ENCODE peak calls at places on chromosome 1, in eight cellular contexts. One of them, this sample, is unnamed.

GRCh38 chr1:9905010-9905409 is 5.1 kb downstream of the CTNNBIP1 start:
- DNase-seq in cardiac muscle cell: no peak
- DNase-seq in germinal center: no peak
- DNase-seq in SW480: no peak
- DNase-seq in cardiac fibroblast: no peak
- DNase-seq in activated T-helper 1 cell treated with anti-CD3 and anti-CD28 coated beads, Interleukin-12 subunit alpha, Interleukin-12 subunit beta, Interleukin-2, Interleukin-4 antibody, amounts not matched to agents 30 ng/mL and 10 ng/mL and 1 ng/mL, durations not matched to agents 14 hours and 24 hours and 36 hours: no peak
- DNase-seq in activated CD8-positive, alpha-beta memory T cell treated with anti-CD3 and anti-CD28 coated beads, Interleukin-2, amount 10 ng/mL, durations not matched to agents 7 days and 5 days: no peak
- DNase-seq in astrocyte of the spinal cord: peak
- DNase-seq in this sample: no peak

GRCh38 chr1:229068266-229069043 is 202.5 kb upstream of the RAB4A start:
- DNase-seq in cardiac muscle cell: peak
- DNase-seq in germinal center: no peak
- DNase-seq in SW480: no peak
- DNase-seq in cardiac fibroblast: peak
- DNase-seq in activated T-helper 1 cell treated with anti-CD3 and anti-CD28 coated beads, Interleukin-12 subunit alpha, Interleukin-12 subunit beta, Interleukin-2, Interleukin-4 antibody, amounts not matched to agents 30 ng/mL and 10 ng/mL and 1 ng/mL, durations not matched to agents 14 hours and 24 hours and 36 hours: no peak
- DNase-seq in activated CD8-positive, alpha-beta memory T cell treated with anti-CD3 and anti-CD28 coated beads, Interleukin-2, amount 10 ng/mL, durations not matched to agents 7 days and 5 days: peak
- DNase-seq in astrocyte of the spinal cord: no peak
- DNase-seq in this sample: no peak

GRCh38 chr1:58650141-58650540 is 49.7 kb downstream of the MYSM1 start:
- DNase-seq in cardiac muscle cell: no peak
- DNase-seq in germinal center: no peak
- DNase-seq in SW480: no peak
- DNase-seq in cardiac fibroblast: no peak
- DNase-seq in activated T-helper 1 cell treated with anti-CD3 and anti-CD28 coated beads, Interleukin-12 subunit alpha, Interleukin-12 subunit beta, Interleukin-2, Interleukin-4 antibody, amounts not matched to agents 30 ng/mL and 10 ng/mL and 1 ng/mL, durations not matched to agents 14 hours and 24 hours and 36 hours: no peak
- DNase-seq in activated CD8-positive, alpha-beta memory T cell treated with anti-CD3 and anti-CD28 coated beads, Interleukin-2, amount 10 ng/mL, durations not matched to agents 7 days and 5 days: no peak
- DNase-seq in astrocyte of the spinal cord: no peak
- DNase-seq in this sample: no peak

GRCh38 chr1:33099290-33100118 is 18.6 kb downstream of the AZIN2 start:
- DNase-seq in cardiac muscle cell: peak
- DNase-seq in germinal center: no peak
- DNase-seq in SW480: peak
- DNase-seq in cardiac fibroblast: peak
- DNase-seq in activated T-helper 1 cell treated with anti-CD3 and anti-CD28 coated beads, Interleukin-12 subunit alpha, Interleukin-12 subunit beta, Interleukin-2, Interleukin-4 antibody, amounts not matched to agents 30 ng/mL and 10 ng/mL and 1 ng/mL, durations not matched to agents 14 hours and 24 hours and 36 hours: peak
- DNase-seq in activated CD8-positive, alpha-beta memory T cell treated with anti-CD3 and anti-CD28 coated beads, Interleukin-2, amount 10 ng/mL, durations not matched to agents 7 days and 5 days: peak
- DNase-seq in astrocyte of the spinal cord: peak
- DNase-seq in this sample: no peak

GRCh38 chr1:245673920-245674414 is 519.2 kb downstream of the KIF26B start:
- DNase-seq in cardiac muscle cell: peak
- DNase-seq in germinal center: peak
- DNase-seq in SW480: no peak
- DNase-seq in cardiac fibroblast: peak
- DNase-seq in activated T-helper 1 cell treated with anti-CD3 and anti-CD28 coated beads, Interleukin-12 subunit alpha, Interleukin-12 subunit beta, Interleukin-2, Interleukin-4 antibody, amounts not matched to agents 30 ng/mL and 10 ng/mL and 1 ng/mL, durations not matched to agents 14 hours and 24 hours and 36 hours: no peak
- DNase-seq in activated CD8-positive, alpha-beta memory T cell treated with anti-CD3 and anti-CD28 coated beads, Interleukin-2, amount 10 ng/mL, durations not matched to agents 7 days and 5 days: no peak
- DNase-seq in astrocyte of the spinal cord: no peak
- DNase-seq in this sample: no peak

GRCh38 chr1:232457607-232458006 is 172.3 kb downstream of the SIPA1L2 start:
- DNase-seq in cardiac muscle cell: no peak
- DNase-seq in germinal center: no peak
- DNase-seq in SW480: no peak
- DNase-seq in cardiac fibroblast: no peak
- DNase-seq in activated T-helper 1 cell treated with anti-CD3 and anti-CD28 coated beads, Interleukin-12 subunit alpha, Interleukin-12 subunit beta, Interleukin-2, Interleukin-4 antibody, amounts not matched to agents 30 ng/mL and 10 ng/mL and 1 ng/mL, durations not matched to agents 14 hours and 24 hours and 36 hours: peak
- DNase-seq in activated CD8-positive, alpha-beta memory T cell treated with anti-CD3 and anti-CD28 coated beads, Interleukin-2, amount 10 ng/mL, durations not matched to agents 7 days and 5 days: peak
- DNase-seq in astrocyte of the spinal cord: no peak
- DNase-seq in this sample: no peak

GRCh38 chr1:57363165-57363564 is 60.7 kb downstream of the DAB1 start:
- DNase-seq in cardiac muscle cell: no peak
- DNase-seq in germinal center: no peak
- DNase-seq in SW480: no peak
- DNase-seq in cardiac fibroblast: no peak
- DNase-seq in activated T-helper 1 cell treated with anti-CD3 and anti-CD28 coated beads, Interleukin-12 subunit alpha, Interleukin-12 subunit beta, Interleukin-2, Interleukin-4 antibody, amounts not matched to agents 30 ng/mL and 10 ng/mL and 1 ng/mL, durations not matched to agents 14 hours and 24 hours and 36 hours: no peak
- DNase-seq in activated CD8-positive, alpha-beta memory T cell treated with anti-CD3 and anti-CD28 coated beads, Interleukin-2, amount 10 ng/mL, durations not matched to agents 7 days and 5 days: no peak
- DNase-seq in astrocyte of the spinal cord: no peak
- DNase-seq in this sample: no peak

GRCh38 chr1:147225193-147225730 is at the start of gene FMO5:
- DNase-seq in cardiac muscle cell: peak
- DNase-seq in germinal center: peak
- DNase-seq in SW480: peak
- DNase-seq in cardiac fibroblast: peak
- DNase-seq in activated T-helper 1 cell treated with anti-CD3 and anti-CD28 coated beads, Interleukin-12 subunit alpha, Interleukin-12 subunit beta, Interleukin-2, Interleukin-4 antibody, amounts not matched to agents 30 ng/mL and 10 ng/mL and 1 ng/mL, durations not matched to agents 14 hours and 24 hours and 36 hours: peak
- DNase-seq in activated CD8-positive, alpha-beta memory T cell treated with anti-CD3 and anti-CD28 coated beads, Interleukin-2, amount 10 ng/mL, durations not matched to agents 7 days and 5 days: peak
- DNase-seq in astrocyte of the spinal cord: peak
- DNase-seq in this sample: peak